ENCODE peak calls at places on chromosomes 6 and 20, in four cellular contexts. U is tibial nerve, S is Karpas-422, G is neural progenitor cell. T is an unnamed sample.

GRCh38 chr6:22108199-22108598 is 188.6 kb downstream of the PRL start:
- DNase-seq in U (no peak), S (no peak), G (no peak), T (no peak)

GRCh38 chr6:105135907-105136432 is 43.8 kb downstream of the POPDC3 start:
- DNase-seq in U (no peak), S (no peak), G (no peak), T (no peak)

GRCh38 chr20:53611449-53611894 is 17.8 kb upstream of the ZNF217 start:
- DNase-seq in U (no peak), S (no peak), G (peak; percentile 24), T (no peak)

GRCh38 chr20:31751126-31751525 is 12.0 kb downstream of the TPX2 start:
- DNase-seq in U (no peak), S (no peak), G (no peak), T (no peak)

GRCh38 chr6:131761061-131761761 is 46.6 kb upstream of the ENPP1 start:
- DNase-seq in U (no peak), S (no peak), G (no peak), T (no peak)

GRCh38 chr6:107849325-107849724 is 25.2 kb upstream of the SCML4 start:
- DNase-seq in U (no peak), S (no peak), G (no peak), T (no peak)

GRCh38 chr6:70886661-70887060 is 70.2 kb downstream of the B3GAT2 start:
- DNase-seq in U (no peak), S (no peak), G (no peak), T (no peak)

GRCh38 chr20:60993647-60994046 is 258.4 kb upstream of the CDH4 start:
- DNase-seq in U (no peak), S (peak; percentile 72), G (no peak), T (no peak)

GRCh38 chr6:26553739-26554668 is 15.8 kb downstream of the HMGN4 start:
- DNase-seq in U (peak; percentile 70), S (peak; percentile 93), G (peak; percentile 82), T (peak; percentile 93)

GRCh38 chr6:105609375-105609991 is 206.6 kb upstream of the PREP start:
- DNase-seq in U (no peak), S (no peak), G (no peak), T (no peak)

GRCh38 chr20:37845261-37845681 is 57.7 kb upstream of the VSTM2L start:
- DNase-seq in U (no peak), S (no peak), G (no peak), T (no peak)

GRCh38 chr6:3825851-3826581 is 23.2 kb upstream of the FAM50B start:
- DNase-seq in U (peak; percentile 79), S (no peak), G (no peak), T (peak; percentile 99)

GRCh38 chr6:109073344-109074235 is 21.1 kb downstream of the SESN1 start:
- DNase-seq in U (no peak), S (peak; percentile 89), G (peak; percentile 83), T (no peak)

GRCh38 chr6:170516783-170517616 is 36.1 kb downstream of the PSMB1 start:
- DNase-seq in U (no peak), S (peak; percentile 82), G (peak; percentile 87), T (no peak)

GRCh38 chr20:43762911-43763310 is 36.1 kb upstream of the GTSF1L start:
- DNase-seq in U (no peak), S (no peak), G (no peak), T (no peak)

GRCh38 chr6:64404370-64404769 is 768.8 kb downstream of the PHF3 start:
- DNase-seq in U (no peak), S (no peak), G (no peak), T (no peak)

GRCh38 chr20:62947532-62948300 is 4.8 kb upstream of the SLC17A9 start:
- DNase-seq in U (no peak), S (no peak), G (no peak), T (no peak)

GRCh38 chr6:47092249-47092648 is 50.1 kb upstream of the ADGRF1 start:
- DNase-seq in U (no peak), S (no peak), G (no peak), T (no peak)

DNA sequence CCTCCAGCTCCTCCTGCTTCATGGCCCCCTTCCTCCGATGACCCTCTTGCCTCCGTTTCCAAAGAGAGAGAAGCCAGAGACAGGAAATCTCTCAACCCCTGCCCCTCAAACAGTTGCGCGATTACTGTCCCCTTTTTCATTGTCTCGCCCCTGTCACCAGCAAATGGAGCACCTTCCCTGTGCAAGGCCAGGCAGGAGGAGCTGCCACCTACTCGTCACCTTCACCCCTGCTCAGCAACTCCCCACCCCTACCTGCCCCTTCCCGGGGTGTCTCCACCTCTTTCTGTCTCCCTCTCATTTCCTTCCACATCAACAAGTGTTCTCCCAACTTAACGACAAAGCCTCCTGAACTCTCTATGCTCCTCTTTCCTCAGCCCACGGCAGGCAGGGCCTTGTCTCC is 13.7 kb downstream of the PNLDC1 start:
- DNase-seq in U (no peak), S (no peak), G (no peak), T (no peak)
- H3K27ac ChIP-seq in U (no peak overlapping the region), S (no peak overlapping the region), G (no peak overlapping the region), T (no peak overlapping the region)

GRCh38 chr6:39560915-39561314 is 164.3 kb downstream of the KIF6 start:
- DNase-seq in U (no peak), S (no peak), G (no peak), T (no peak)
- H3K27me3 ChIP-seq in U (no peaks in the 10 kb centered on the region), S (no peaks in the 10 kb centered on the region), G (no peaks in the 10 kb centered on the region), T (no peaks in the 10 kb centered on the region)

GRCh38 chr20:12577213-12577612 is 431.6 kb upstream of the SPTLC3 start:
- DNase-seq in U (no peak), S (no peak), G (no peak), T (no peak)

GRCh38 chr20:12570371-12570770 is 438.4 kb upstream of the SPTLC3 start:
- DNase-seq in U (no peak), S (peak; percentile 75), G (peak; percentile 74), T (no peak)

GRCh38 chr20:12575352-12576095 is 433.2 kb upstream of the SPTLC3 start:
- DNase-seq in U (peak; percentile 40), S (no peak), G (no peak), T (no peak)

GRCh38 chr20:12573428-12573827 is 435.3 kb upstream of the SPTLC3 start:
- DNase-seq in U (no peak), S (no peak), G (no peak), T (no peak)
- H3K27ac ChIP-seq in U (peak overlapping the region; percentile 73), S (no peak overlapping the region), G (no peak overlapping the region), T (no peak overlapping the region)

DNA sequence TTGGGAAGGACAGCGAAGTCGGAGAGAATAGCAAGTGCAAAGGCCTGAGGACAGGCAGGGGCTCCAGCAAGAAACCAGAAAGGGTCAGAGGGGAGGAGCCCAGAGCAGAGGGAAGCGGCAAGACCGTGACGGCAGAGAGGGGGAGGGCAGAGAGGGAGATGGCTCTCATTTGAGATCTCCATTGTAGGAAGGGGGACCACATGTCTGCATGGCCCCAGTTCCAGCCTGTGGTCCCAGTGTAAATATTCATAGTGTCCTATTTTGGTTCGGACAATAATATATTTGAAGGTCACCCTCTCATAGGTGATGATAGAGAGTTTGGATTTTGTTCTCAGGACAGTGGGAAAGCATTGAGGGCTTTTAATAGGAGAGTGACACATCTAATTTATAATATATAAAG is 231.1 kb upstream of the RNF24 start:
- DNase-seq in U (no peak), S (no peak), G (no peak), T (no peak)
- H3K27me3 ChIP-seq in U (peaks cover 18% of the 10 kb centered on the region), S (no peaks in the 10 kb centered on the region), G (peaks cover 100% of the 10 kb centered on the region), T (no peaks in the 10 kb centered on the region)

GRCh38 chr20:35718972-35719635 is 19.9 kb downstream of the ROMO1 start:
- DNase-seq in U (no peak), S (no peak), G (no peak), T (no peak)
- H3K27ac ChIP-seq in U (no peak overlapping the region), S (no peak overlapping the region), G (no peak overlapping the region), T (no peak overlapping the region)

DNA sequence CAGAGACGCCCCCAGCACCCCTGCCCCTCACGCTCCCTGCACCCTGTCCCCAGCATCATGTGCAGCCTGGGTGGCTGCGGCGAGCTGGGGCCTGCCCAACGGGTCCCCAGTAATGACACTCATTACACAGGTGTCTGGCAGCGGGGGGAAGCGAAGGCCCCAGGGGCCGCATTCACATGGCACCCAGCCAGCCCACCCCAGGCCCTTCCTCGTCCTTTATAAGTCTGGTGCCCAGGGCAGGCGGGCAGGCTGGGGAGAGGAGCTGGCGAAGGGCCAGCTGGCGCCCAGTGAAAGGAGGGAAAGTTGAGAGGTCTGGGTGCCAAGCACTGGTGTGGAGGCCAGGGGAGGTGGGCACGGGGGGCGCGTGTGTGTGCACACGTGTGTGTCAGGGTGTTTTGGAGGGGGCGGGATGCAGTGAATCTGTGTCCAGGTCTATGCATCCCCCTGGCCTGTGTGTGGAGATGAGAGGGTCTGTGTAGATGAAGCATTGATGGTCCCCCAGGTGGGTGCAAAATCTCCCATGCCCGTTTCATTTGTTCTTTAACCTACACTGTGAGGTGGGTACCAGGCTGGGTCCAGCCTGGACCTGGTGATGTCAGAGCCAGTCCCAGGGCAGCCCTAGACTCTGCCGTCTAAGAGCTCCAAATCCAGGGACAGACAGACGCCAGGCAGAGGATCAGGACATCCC is 105.3 kb downstream of the CEBPB start:
- DNase-seq in U (no peak), S (no peak), G (no peak), T (no peak)
- H3K27me3 ChIP-seq in U (no peaks in the 10 kb centered on the region), S (no peaks in the 10 kb centered on the region), G (no peaks in the 10 kb centered on the region), T (no peaks in the 10 kb centered on the region)

GRCh38 chr20:45611054-45611453 is 18.5 kb upstream of the WFDC10A start:
- DNase-seq in U (no peak), S (no peak), G (no peak), T (no peak)
- H3K27ac ChIP-seq in U (no peak overlapping the region), S (no peak overlapping the region), G (no peak overlapping the region), T (no peak overlapping the region)

DNA sequence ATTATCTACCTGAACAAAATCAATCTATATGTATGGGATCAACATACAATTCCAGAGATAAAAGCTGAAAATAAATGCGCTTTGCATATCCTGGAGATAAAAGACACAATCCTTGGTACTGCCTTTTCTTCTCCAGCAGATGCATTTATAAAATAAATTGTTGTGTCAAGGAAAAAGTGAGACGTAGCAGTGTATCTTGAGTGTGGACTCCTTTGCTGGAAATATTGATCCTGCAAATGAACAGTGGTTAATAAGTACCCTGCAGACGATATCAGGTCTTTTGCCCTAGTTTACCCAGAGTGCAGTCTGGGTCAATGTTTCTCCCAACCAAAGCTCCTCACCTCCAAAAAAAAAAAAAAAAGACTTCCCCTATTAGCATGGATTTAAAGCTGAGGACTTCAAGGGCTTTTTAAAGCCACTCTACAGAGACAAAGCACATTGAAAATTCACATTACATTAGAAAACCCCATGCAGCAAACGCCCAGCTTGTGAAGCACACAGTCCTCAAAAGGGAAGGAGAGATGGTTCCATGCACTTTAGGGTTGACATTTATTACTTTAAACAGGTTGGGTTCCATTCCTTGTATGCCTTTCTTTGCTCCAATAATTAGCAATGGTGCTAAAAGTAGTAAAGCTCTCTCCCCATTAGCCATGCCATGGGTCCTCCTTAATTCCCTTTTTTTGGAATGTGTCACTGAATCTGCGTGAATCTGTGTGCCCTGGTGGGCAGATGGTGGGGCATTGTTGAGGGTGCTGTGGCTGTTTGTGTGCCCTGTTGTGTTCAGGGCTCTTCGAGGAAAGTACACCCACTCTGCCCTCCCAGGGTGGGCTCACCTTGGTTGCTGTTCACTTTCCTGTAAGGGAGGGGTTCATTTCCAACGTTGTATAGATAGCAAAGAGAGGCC is 21.1 kb downstream of the FOXA2 start:
- DNase-seq in U (no peak), S (no peak), G (no peak), T (no peak)
- H3K27me3 ChIP-seq in U (peaks cover 96% of the 10 kb centered on the region), S (no peaks in the 10 kb centered on the region), G (peaks cover 100% of the 10 kb centered on the region), T (no peaks in the 10 kb centered on the region)